ENCODE peak calls at places on chromosomes 6 and 20, in four cellular contexts. J is psoas muscle, Y is uterus, C is lower lobe of right lung. B is an unnamed sample. For H3K9me3, the result is how much of the 10 kb centered on the place peaks cover.

GRCh38 chr6:15477746-15478145 is 185.1 kb downstream of the DTNBP1 start:
- DNase-seq in J (no peak), Y (no peak), C (no peak), B (no peak)

GRCh38 chr6:71168233-71168765 is 120.3 kb upstream of the OGFRL1 start:
- DNase-seq in J (no peak), Y (no peak), C (no peak), B (no peak)

GRCh38 chr6:113858067-113858604 is 991 bp downstream of the MARCKS start:
- DNase-seq in J (peak), Y (peak), C (peak), B (no peak)

GRCh38 chr6:166056637-166057036 is 111.0 kb downstream of the TBXT start:
- DNase-seq in J (peak), Y (peak), C (no peak), B (no peak)

GRCh38 chr6:87237804-87238203 is 82.4 kb downstream of the ZNF292 start:
- DNase-seq in J (no peak), Y (no peak), C (no peak), B (no peak)

GRCh38 chr20:1664911-1665310 is 7.3 kb upstream of the SIRPG start:
- DNase-seq in J (no peak), Y (no peak), C (no peak), B (peak)

GRCh38 chr20:51346686-51347485 is 195.6 kb downstream of the NFATC2 start:
- DNase-seq in J (no peak), Y (no peak), C (no peak), B (no peak)

GRCh38 chr6:4553387-4553786 is 222.8 kb upstream of the CDYL start:
- DNase-seq in J (no peak), Y (no peak), C (no peak), B (no peak)

GRCh38 chr6:93677297-93677965 is 258.1 kb upstream of the EPHA7 start:
- DNase-seq in J (no peak), Y (no peak), C (no peak), B (no peak)

GRCh38 chr6:154606457-154606856 is 96.0 kb upstream of the CNKSR3 start:
- DNase-seq in J (no peak), Y (no peak), C (no peak), B (peak)

GRCh38 chr6:133467982-133468380 is 226.8 kb downstream of the EYA4 start:
- DNase-seq in J (no peak), Y (no peak), C (no peak), B (no peak)

GRCh38 chr20:31587545-31588389 is 17.3 kb upstream of the ID1 start:
- DNase-seq in J (peak), Y (no peak), C (peak), B (no peak)

DNA sequence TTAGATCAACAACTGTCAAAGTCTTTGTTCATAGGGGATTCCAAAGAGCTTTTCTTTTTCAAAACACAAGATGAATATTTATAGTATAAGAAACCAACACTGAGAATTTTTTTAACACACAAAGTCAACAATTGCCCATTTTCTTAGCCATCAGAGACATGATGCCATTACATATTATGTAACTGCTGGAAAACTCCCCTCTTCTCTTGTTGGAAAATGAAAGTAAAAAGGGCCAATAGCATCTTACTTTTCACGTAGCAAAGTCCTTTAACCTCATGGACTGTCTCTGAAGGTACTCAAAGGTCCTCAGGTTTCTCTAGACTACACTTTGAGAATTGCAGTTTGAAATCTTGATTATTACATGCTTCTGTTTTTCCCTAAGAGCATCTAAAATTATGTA is 67.6 kb downstream of the LPA start:
- DNase-seq in J (no peak), Y (no peak), C (no peak), B (no peak)
- H3K9me3 ChIP-seq in J (under half), Y (under half), C (under half), B (under half)

GRCh38 chr6:164827537-164827936 is 481.9 kb downstream of the C6orf118 start:
- DNase-seq in J (no peak), Y (no peak), C (no peak), B (no peak)
- H3K9me3 ChIP-seq in J (under half), Y (under half), C (under half), B (under half)

DNA sequence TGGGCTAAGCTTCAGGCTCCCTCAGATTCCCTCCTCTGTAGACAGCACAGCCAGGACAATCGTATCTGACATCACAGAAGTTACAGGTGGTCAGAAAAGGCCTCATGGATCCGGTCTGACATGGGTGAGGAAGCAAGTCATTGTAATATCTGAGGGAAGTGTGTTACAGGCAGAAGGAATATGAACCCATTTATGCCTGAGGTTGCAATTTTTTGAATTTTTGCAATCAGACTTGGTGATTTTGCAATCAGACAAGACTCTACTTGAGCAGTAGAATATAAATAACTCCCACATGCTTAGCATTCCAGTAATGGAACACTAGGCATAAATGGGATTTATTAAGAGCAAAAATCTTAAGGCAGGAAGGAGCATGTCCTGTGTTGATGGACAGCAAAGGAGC is 52.1 kb downstream of the CBLN4 start:
- DNase-seq in J (no peak), Y (no peak), C (no peak), B (no peak)
- H3K9me3 ChIP-seq in J (under half), Y (under half), C (under half), B (under half)

GRCh38 chr6:34005845-34006644 is 139.8 kb downstream of the GRM4 start:
- DNase-seq in J (no peak), Y (no peak), C (no peak), B (no peak)
- H3K9me3 ChIP-seq in J (under half), Y (under half), C (under half), B (under half)

GRCh38 chr20:29873946-29874345 is 1383.5 kb upstream of the DEFB115 start:
- DNase-seq in J (peak), Y (no peak), C (peak), B (no peak)
- H3K9me3 ChIP-seq in J (under half), Y (under half), C (under half), B (under half)

GRCh38 chr6:125693480-125693879 is 56.0 kb upstream of the HEY2 start:
- DNase-seq in J (no peak), Y (no peak), C (no peak), B (no peak)
- H3K9me3 ChIP-seq in J (under half), Y (under half), C (under half), B (under half)

B was measured in T-helper 17 cell.